ENCODE peak calls at places on chromosomes 7 and 10, in six cellular contexts. B, W, Z, V, H and N are unnamed samples.

GRCh38 chr7:149241695-149242094 is 2.2 kb downstream of the ZNF212 start:
- DNase-seq in B (no peak), W (no peak), Z (no peak), V (no peak), H (no peak), N (no peak)

GRCh38 chr10:4867520-4868356 is 41.7 kb downstream of the AKR1E2 start:
- DNase-seq in B (peak; percentile 13), W (no peak), Z (no peak), V (no peak), H (no peak), N (no peak)

GRCh38 chr7:127252380-127252718 is 392 bp downstream of the GRM8 start:
- DNase-seq in B (no peak), W (no peak), Z (no peak), V (no peak), H (no peak), N (no peak)

GRCh38 chr7:111362660-111363059 is 199.6 kb downstream of the IMMP2L start:
- DNase-seq in B (no peak), W (no peak), Z (peak; percentile 80), V (no peak), H (no peak), N (no peak)

GRCh38 chr10:20672724-20673123 is 224.4 kb downstream of the NEBL start:
- DNase-seq in B (no peak), W (no peak), Z (no peak), V (no peak), H (no peak), N (no peak)

GRCh38 chr10:20147679-20148078 is 331.4 kb downstream of the PLXDC2 start:
- DNase-seq in B (no peak), W (no peak), Z (peak; percentile 4), V (no peak), H (no peak), N (no peak)

GRCh38 chr10:120011359-120012132 is 119.0 kb downstream of the SEC23IP start:
- DNase-seq in B (peak; percentile 52), W (no peak), Z (no peak), V (no peak), H (no peak), N (peak; percentile 63)

GRCh38 chr10:100995171-100995570 is 4.4 kb upstream of the LZTS2 start:
- DNase-seq in B (no peak), W (no peak), Z (no peak), V (no peak), H (no peak), N (no peak)

GRCh38 chr7:24573554-24574338 is 494 bp downstream of the PALS2 start:
- DNase-seq in B (no peak), W (peak; percentile 45), Z (peak; percentile 71), V (peak; percentile 31), H (peak; percentile 70), N (peak; percentile 40)

GRCh38 chr7:126040114-126041045 is 1110.8 kb upstream of the POT1 start:
- DNase-seq in B (no peak), W (no peak), Z (no peak), V (no peak), H (peak; percentile 40), N (no peak)

GRCh38 chr10:59587083-59587755 is 122.4 kb downstream of the SLC16A9 start:
- DNase-seq in B (no peak), W (peak; percentile 81), Z (peak; percentile 89), V (no peak), H (no peak), N (peak; percentile 71)

GRCh38 chr7:46945328-46945727 is 636.6 kb downstream of the TNS3 start:
- DNase-seq in B (no peak), W (no peak), Z (no peak), V (no peak), H (no peak), N (no peak)

GRCh38 chr7:69598081-69598486 is at the start of gene AUTS2:
- DNase-seq in B (peak; percentile 90), W (peak; percentile 57), Z (peak; percentile 3), V (peak; percentile 88), H (peak; percentile 90), N (peak; percentile 72)

GRCh38 chr10:127906548-127907377 is at the start of gene PTPRE:
- DNase-seq in B (no peak), W (peak; percentile 79), Z (peak; percentile 66), V (peak; percentile 77), H (no peak), N (peak; percentile 79)

GRCh38 chr7:159102681-159103381 is 41.8 kb downstream of the VIPR2 start:
- DNase-seq in B (no peak), W (no peak), Z (no peak), V (no peak), H (peak; percentile 54), N (no peak)

GRCh38 chr7:116863168-116863670 is 832 bp downstream of the CAPZA2 start:
- DNase-seq in B (no peak), W (peak; percentile 28), Z (peak; percentile 30), V (peak; percentile 28), H (peak; percentile 67), N (peak; percentile 37)

GRCh38 chr10:91420868-91421267 is 10.7 kb downstream of the HECTD2 start:
- DNase-seq in B (no peak), W (no peak), Z (peak; percentile 41), V (no peak), H (no peak), N (no peak)

GRCh38 chr10:114404171-114405010 is at the start of gene AFAP1L2:
- DNase-seq in B (no peak), W (peak; percentile 71), Z (peak; percentile 78), V (peak; percentile 65), H (no peak), N (peak; percentile 59)

GRCh38 chr10:38027992-38028391 is 17.5 kb downstream of the ZNF33A start:
- DNase-seq in B (no peak), W (no peak), Z (peak; percentile 8), V (no peak), H (no peak), N (no peak)

GRCh38 chr7:116226664-116227063 is 16.3 kb downstream of the TES start:
- DNase-seq in B (no peak), W (no peak), Z (no peak), V (no peak), H (no peak), N (no peak)

GRCh38 chr10:63630928-63631685 is 109.9 kb downstream of the REEP3 start:
- DNase-seq in B (no peak), W (no peak), Z (no peak), V (no peak), H (no peak), N (no peak)

GRCh38 chr10:133555521-133555920 is 9.9 kb downstream of the SYCE1 start:
- DNase-seq in B (no peak), W (no peak), Z (no peak), V (no peak), H (no peak), N (no peak)

GRCh38 chr10:132337019-132337418 is 5.0 kb downstream of the LRRC27 start:
- DNase-seq in B (peak; percentile 74), W (no peak), Z (no peak), V (no peak), H (peak; percentile 42), N (peak; percentile 19)

GRCh38 chr10:85857305-85857704 is 509.3 kb downstream of the GRID1 start:
- DNase-seq in B (peak; percentile 67), W (no peak), Z (no peak), V (no peak), H (no peak), N (no peak)

GRCh38 chr10:93751832-93752231 is 5.9 kb upstream of the LGI1 start:
- DNase-seq in B (no peak), W (peak; percentile 41), Z (peak; percentile 7), V (peak; percentile 61), H (no peak), N (no peak)

GRCh38 chr10:13990392-13990805 is 340.3 kb downstream of the FRMD4A start:
- DNase-seq in B (no peak), W (no peak), Z (no peak), V (no peak), H (no peak), N (peak; percentile 6)

GRCh38 chr10:21194510-21194993 is 297.4 kb upstream of the NEBL start:
- DNase-seq in B (no peak), W (peak; percentile 76), Z (peak; percentile 63), V (peak; percentile 55), H (no peak), N (peak; percentile 44)

GRCh38 chr7:140201393-140201792 is 24.6 kb upstream of the KDM7A start:
- DNase-seq in B (no peak), W (no peak), Z (no peak), V (no peak), H (no peak), N (no peak)

GRCh38 chr10:87842776-87843497 is 20.4 kb downstream of the KLLN start:
- DNase-seq in B (no peak), W (no peak), Z (peak; percentile 92), V (no peak), H (no peak), N (no peak)

GRCh38 chr7:132436121-132436520 is 140.1 kb downstream of the PLXNA4 start:
- DNase-seq in B (no peak), W (no peak), Z (no peak), V (no peak), H (no peak), N (no peak)
- H3K4me1 ChIP-seq in B (no peaks in the 10 kb centered on the region), W (no peaks in the 10 kb centered on the region), Z (no peaks in the 10 kb centered on the region), V (peaks cover 2% of the 10 kb centered on the region), H (no peaks in the 10 kb centered on the region), N (peaks cover under 1% of the 10 kb centered on the region)

GRCh38 chr10:77626266-77626935 is 11.2 kb downstream of the KCNMA1 start:
- DNase-seq in B (no peak), W (no peak), Z (no peak), V (no peak), H (no peak), N (no peak)

GRCh38 chr10:77628906-77629730 is 8.5 kb downstream of the KCNMA1 start:
- DNase-seq in B (no peak), W (no peak), Z (peak; percentile 81), V (no peak), H (no peak), N (no peak)

GRCh38 chr10:77622822-77623410 is 14.7 kb downstream of the KCNMA1 start:
- DNase-seq in B (no peak), W (no peak), Z (no peak), V (no peak), H (no peak), N (no peak)

GRCh38 chr10:77629775-77630565 is 7.6 kb downstream of the KCNMA1 start:
- DNase-seq in B (no peak), W (no peak), Z (no peak), V (no peak), H (no peak), N (no peak)

GRCh38 chr10:77625379-77625778 is 12.2 kb downstream of the KCNMA1 start:
- DNase-seq in B (no peak), W (no peak), Z (no peak), V (no peak), H (no peak), N (no peak)
- H3K4me1 ChIP-seq in B (peaks cover 22% of the 10 kb centered on the region), W (peaks cover 3% of the 10 kb centered on the region), Z (peaks cover 37% of the 10 kb centered on the region), V (peaks cover 20% of the 10 kb centered on the region), H (no peaks in the 10 kb centered on the region), N (peaks cover 5% of the 10 kb centered on the region)

GRCh38 chr7:5687936-5688673 is 93.4 kb downstream of the RNF216 start:
- DNase-seq in B (no peak), W (no peak), Z (no peak), V (no peak), H (no peak), N (no peak)
- H3K4me1 ChIP-seq in B (peaks cover 70% of the 10 kb centered on the region), W (peaks cover 14% of the 10 kb centered on the region), Z (peaks cover 37% of the 10 kb centered on the region), V (peaks cover 57% of the 10 kb centered on the region), H (peaks cover 4% of the 10 kb centered on the region), N (peaks cover 25% of the 10 kb centered on the region)

DNA sequence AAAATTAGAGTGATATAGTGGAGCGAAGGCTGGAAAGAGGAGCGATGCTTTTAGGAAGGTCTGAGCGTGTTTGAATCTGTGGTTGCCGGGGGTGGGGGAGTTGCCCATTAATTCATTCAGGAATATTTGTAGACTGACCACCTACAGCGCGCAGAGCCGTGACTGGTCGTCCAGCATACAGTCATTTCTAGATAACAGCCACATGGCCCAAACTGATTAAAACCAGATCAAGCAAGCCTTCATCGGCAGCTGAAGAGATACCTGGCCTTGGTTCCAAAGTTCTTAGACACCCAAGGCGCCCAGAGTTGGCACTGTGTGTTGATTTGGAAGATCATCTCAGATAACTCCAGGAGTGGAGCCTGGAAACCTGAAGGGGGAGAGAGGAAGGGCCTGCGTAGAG is 1.7 kb downstream of the PROSER2 start:
- DNase-seq in B (no peak), W (no peak), Z (no peak), V (no peak), H (no peak), N (no peak)
- H3K4me1 ChIP-seq in B (peaks cover 23% of the 10 kb centered on the region), W (no peaks in the 10 kb centered on the region), Z (peaks cover 18% of the 10 kb centered on the region), V (peaks cover 34% of the 10 kb centered on the region), H (no peaks in the 10 kb centered on the region), N (no peaks in the 10 kb centered on the region)